ENCODE peak calls at places on chromosomes 12 and 14, in seven cellular contexts. H, F, B, Y, X, R and M are unnamed samples.

GRCh38 chr14:65371784-65372183 is 40.7 kb upstream of the FUT8 start:
- DNase-seq in H (no peak), F (no peak), B (no peak), Y (no peak), X (no peak), R (no peak), M (no peak)

GRCh38 chr14:92647499-92648279 is 100.7 kb downstream of the LGMN start:
- DNase-seq in H (no peak), F (no peak), B (no peak), Y (peak), X (no peak), R (peak), M (peak)

GRCh38 chr12:124914392-124915248 is at the start of gene UBC:
- DNase-seq in H (peak), F (peak), B (peak), Y (peak), X (peak), R (peak), M (peak)

GRCh38 chr14:58667900-58668299 is 30.1 kb downstream of the DACT1 start:
- DNase-seq in H (no peak), F (no peak), B (no peak), Y (no peak), X (no peak), R (no peak), M (no peak)

GRCh38 chr12:105334001-105334400 is 3.5 kb downstream of the C12orf75 start:
- DNase-seq in H (no peak), F (no peak), B (no peak), Y (peak), X (no peak), R (peak), M (no peak)

GRCh38 chr12:111687255-111687654 is 1.4 kb downstream of the ACAD10 start:
- DNase-seq in H (no peak), F (no peak), B (no peak), Y (no peak), X (no peak), R (no peak), M (no peak)

GRCh38 chr12:105278043-105278697 is 42.2 kb upstream of the APPL2 start:
- DNase-seq in H (no peak), F (no peak), B (no peak), Y (peak), X (no peak), R (peak), M (no peak)

GRCh38 chr14:23727566-23728335 is 91.6 kb downstream of the DHRS2 start:
- DNase-seq in H (no peak), F (no peak), B (no peak), Y (peak), X (no peak), R (peak), M (no peak)

GRCh38 chr12:132764231-132764630 is 2.6 kb upstream of the ANKLE2 start:
- DNase-seq in H (no peak), F (no peak), B (no peak), Y (no peak), X (no peak), R (no peak), M (no peak)

GRCh38 chr14:69904246-69904645 is 25.0 kb downstream of the SMOC1 start:
- DNase-seq in H (no peak), F (no peak), B (no peak), Y (no peak), X (no peak), R (no peak), M (no peak)

GRCh38 chr14:44898547-44898946 is 63.2 kb downstream of the KLHL28 start:
- DNase-seq in H (no peak), F (no peak), B (no peak), Y (peak), X (no peak), R (peak), M (no peak)

GRCh38 chr12:74890237-74890599 is 319.4 kb downstream of the KCNC2 start:
- DNase-seq in H (no peak), F (no peak), B (no peak), Y (peak), X (peak), R (peak), M (no peak)

GRCh38 chr14:51527073-51527472 is 124.6 kb upstream of the FRMD6 start:
- DNase-seq in H (no peak), F (no peak), B (no peak), Y (peak), X (no peak), R (peak), M (no peak)

GRCh38 chr12:52044284-52044983 is 6.8 kb upstream of the NR4A1 start:
- DNase-seq in H (peak), F (no peak), B (no peak), Y (no peak), X (peak), R (peak), M (peak)

GRCh38 chr12:31011746-31012567 is 61.7 kb upstream of the DDX11 start:
- DNase-seq in H (peak), F (no peak), B (no peak), Y (no peak), X (no peak), R (no peak), M (peak)

GRCh38 chr12:8035440-8036010 is 3.0 kb downstream of the FOXJ2 start:
- DNase-seq in H (no peak), F (no peak), B (no peak), Y (peak), X (no peak), R (no peak), M (no peak)

GRCh38 chr12:133037207-133038005 is at the start of gene ZNF84:
- DNase-seq in H (peak), F (peak), B (peak), Y (peak), X (peak), R (peak), M (peak)

GRCh38 chr14:74667758-74668157 is 45.1 kb downstream of the AREL1 start:
- DNase-seq in H (no peak), F (no peak), B (no peak), Y (peak), X (no peak), R (no peak), M (no peak)

GRCh38 chr12:132287391-132288238 is 41.8 kb downstream of the GALNT9 start:
- DNase-seq in H (no peak), F (no peak), B (no peak), Y (no peak), X (no peak), R (no peak), M (peak)

GRCh38 chr12:94150483-94151225 is 2.3 kb downstream of the PLXNC1 start:
- DNase-seq in H (peak), F (peak), B (no peak), Y (no peak), X (peak), R (no peak), M (peak)

GRCh38 chr12:1559729-1560128 is 34.7 kb downstream of the FBXL14 start:
- DNase-seq in H (no peak), F (no peak), B (no peak), Y (no peak), X (no peak), R (no peak), M (no peak)

GRCh38 chr12:113242018-113242418 is 20.8 kb downstream of the TPCN1 start:
- DNase-seq in H (peak), F (no peak), B (no peak), Y (peak), X (no peak), R (no peak), M (peak)

GRCh38 chr12:9761407-9761736 is 671 bp upstream of the CD69 start:
- DNase-seq in H (no peak), F (peak), B (no peak), Y (peak), X (no peak), R (no peak), M (no peak)

GRCh38 chr14:99626041-99626648 is 18.8 kb upstream of the HHIPL1 start:
- DNase-seq in H (no peak), F (no peak), B (no peak), Y (no peak), X (no peak), R (no peak), M (no peak)

GRCh38 chr14:35878272-35879140 is 52.4 kb downstream of the BRMS1L start:
- DNase-seq in H (no peak), F (no peak), B (no peak), Y (peak), X (peak), R (peak), M (no peak)

GRCh38 chr12:54082402-54082892 is 28.8 kb downstream of the HOXC4 start:
- DNase-seq in H (no peak), F (peak), B (peak), Y (peak), X (no peak), R (no peak), M (peak)

GRCh38 chr14:75459791-75460190 is 32.0 kb downstream of the JDP2 start:
- DNase-seq in H (no peak), F (no peak), B (no peak), Y (no peak), X (no peak), R (no peak), M (no peak)

GRCh38 chr14:32565256-32565655 is 236.2 kb downstream of the AKAP6 start:
- DNase-seq in H (no peak), F (no peak), B (no peak), Y (no peak), X (peak), R (no peak), M (no peak)

GRCh38 chr12:44532940-44533339 is 343.2 kb downstream of the NELL2 start:
- DNase-seq in H (no peak), F (no peak), B (no peak), Y (no peak), X (no peak), R (no peak), M (no peak)

GRCh38 chr12:75635606-75636444 is 124.4 kb upstream of the KRR1 start:
- DNase-seq in H (no peak), F (no peak), B (no peak), Y (peak), X (no peak), R (peak), M (no peak)

GRCh38 chr14:68741839-68742470 is 50.9 kb downstream of the ZFP36L1 start:
- DNase-seq in H (no peak), F (no peak), B (no peak), Y (no peak), X (no peak), R (no peak), M (peak)